ENCODE peak calls at places on chromosomes 7 and 10, in ten cellular contexts. One of them, this sample, is unnamed. For H3K9me3, the result is how much of the 10 kb centered on the place peaks cover.

GRCh38 chr10:64067009-64067606 is 545.9 kb downstream of the REEP3 start:
- DNase-seq in Peyer's patch: no peak
- DNase-seq in suprapubic skin: no peak
- DNase-seq in ovary: no peak
- DNase-seq in heart left ventricle: no peak
- DNase-seq in adrenal gland: peak
- DNase-seq in uterus: no peak
- DNase-seq in A549: no peak
- DNase-seq in prostate gland: no peak
- DNase-seq in esophagus squamous epithelium: no peak
- DNase-seq in this sample: no peak

GRCh38 chr10:18572959-18573561 is 78.3 kb downstream of the NSUN6 start:
- DNase-seq in Peyer's patch: no peak
- DNase-seq in suprapubic skin: no peak
- DNase-seq in ovary: no peak
- DNase-seq in heart left ventricle: no peak
- DNase-seq in adrenal gland: no peak
- DNase-seq in uterus: no peak
- DNase-seq in A549: no peak
- DNase-seq in prostate gland: no peak
- DNase-seq in esophagus squamous epithelium: no peak
- DNase-seq in this sample: no peak

GRCh38 chr10:56319386-56319785 is 41.7 kb downstream of the ZWINT start:
- DNase-seq in Peyer's patch: no peak
- DNase-seq in suprapubic skin: no peak
- DNase-seq in ovary: no peak
- DNase-seq in heart left ventricle: no peak
- DNase-seq in adrenal gland: no peak
- DNase-seq in uterus: no peak
- DNase-seq in A549: peak
- DNase-seq in prostate gland: no peak
- DNase-seq in esophagus squamous epithelium: no peak
- DNase-seq in this sample: no peak

GRCh38 chr7:10934292-10934691 is 39.4 kb upstream of the PHF14 start:
- DNase-seq in Peyer's patch: no peak
- DNase-seq in suprapubic skin: no peak
- DNase-seq in ovary: no peak
- DNase-seq in heart left ventricle: no peak
- DNase-seq in adrenal gland: no peak
- DNase-seq in uterus: no peak
- DNase-seq in A549: no peak
- DNase-seq in prostate gland: no peak
- DNase-seq in esophagus squamous epithelium: no peak
- DNase-seq in this sample: no peak

GRCh38 chr10:16965740-16966447 is 148.7 kb upstream of the RSU1 start:
- DNase-seq in Peyer's patch: no peak
- DNase-seq in suprapubic skin: no peak
- DNase-seq in ovary: no peak
- DNase-seq in heart left ventricle: no peak
- DNase-seq in adrenal gland: peak
- DNase-seq in uterus: no peak
- DNase-seq in A549: peak
- DNase-seq in prostate gland: no peak
- DNase-seq in esophagus squamous epithelium: no peak
- DNase-seq in this sample: peak

GRCh38 chr7:94394399-94395140 is at the start of gene COL1A2:
- DNase-seq in Peyer's patch: peak
- DNase-seq in suprapubic skin: peak
- DNase-seq in ovary: peak
- DNase-seq in heart left ventricle: peak
- DNase-seq in adrenal gland: peak
- DNase-seq in uterus: peak
- DNase-seq in A549: no peak
- DNase-seq in prostate gland: no peak
- DNase-seq in esophagus squamous epithelium: peak
- DNase-seq in this sample: peak

GRCh38 chr10:42869977-42870350 is 87.4 kb downstream of the BMS1 start:
- DNase-seq in Peyer's patch: no peak
- DNase-seq in suprapubic skin: no peak
- DNase-seq in ovary: no peak
- DNase-seq in heart left ventricle: no peak
- DNase-seq in adrenal gland: no peak
- DNase-seq in uterus: no peak
- DNase-seq in A549: no peak
- DNase-seq in prostate gland: no peak
- DNase-seq in esophagus squamous epithelium: no peak
- DNase-seq in this sample: no peak

GRCh38 chr7:128733278-128733645 is 5.9 kb upstream of the CALU start:
- DNase-seq in Peyer's patch: no peak
- DNase-seq in suprapubic skin: no peak
- DNase-seq in ovary: no peak
- DNase-seq in heart left ventricle: no peak
- DNase-seq in adrenal gland: no peak
- DNase-seq in uterus: no peak
- DNase-seq in A549: no peak
- DNase-seq in prostate gland: no peak
- DNase-seq in esophagus squamous epithelium: no peak
- DNase-seq in this sample: no peak

GRCh38 chr7:100584677-100585510 is 1.0 kb downstream of the LRCH4 start:
- DNase-seq in Peyer's patch: peak
- DNase-seq in suprapubic skin: no peak
- DNase-seq in ovary: peak
- DNase-seq in heart left ventricle: peak
- DNase-seq in adrenal gland: peak
- DNase-seq in uterus: peak
- DNase-seq in A549: peak
- DNase-seq in prostate gland: no peak
- DNase-seq in esophagus squamous epithelium: no peak
- DNase-seq in this sample: peak

GRCh38 chr7:132422502-132423101 is 153.7 kb downstream of the PLXNA4 start:
- DNase-seq in Peyer's patch: no peak
- DNase-seq in suprapubic skin: no peak
- DNase-seq in ovary: no peak
- DNase-seq in heart left ventricle: no peak
- DNase-seq in adrenal gland: no peak
- DNase-seq in uterus: peak
- DNase-seq in A549: no peak
- DNase-seq in prostate gland: no peak
- DNase-seq in esophagus squamous epithelium: no peak
- DNase-seq in this sample: no peak

GRCh38 chr7:127251048-127251451 is 1.7 kb downstream of the GRM8 start:
- DNase-seq in Peyer's patch: no peak
- DNase-seq in suprapubic skin: no peak
- DNase-seq in ovary: no peak
- DNase-seq in heart left ventricle: no peak
- DNase-seq in adrenal gland: no peak
- DNase-seq in uterus: no peak
- DNase-seq in A549: no peak
- DNase-seq in prostate gland: no peak
- DNase-seq in esophagus squamous epithelium: no peak
- DNase-seq in this sample: no peak

GRCh38 chr10:131652416-131652815 is 248.4 kb upstream of the PPP2R2D start:
- DNase-seq in Peyer's patch: peak
- DNase-seq in suprapubic skin: peak
- DNase-seq in ovary: no peak
- DNase-seq in heart left ventricle: no peak
- DNase-seq in adrenal gland: no peak
- DNase-seq in uterus: no peak
- DNase-seq in A549: no peak
- DNase-seq in prostate gland: no peak
- DNase-seq in esophagus squamous epithelium: no peak
- DNase-seq in this sample: peak

GRCh38 chr10:121862624-121863023 is 65.2 kb downstream of the ATE1 start:
- DNase-seq in Peyer's patch: no peak
- DNase-seq in suprapubic skin: no peak
- DNase-seq in ovary: no peak
- DNase-seq in heart left ventricle: no peak
- DNase-seq in adrenal gland: no peak
- DNase-seq in uterus: no peak
- DNase-seq in A549: peak
- DNase-seq in prostate gland: no peak
- DNase-seq in esophagus squamous epithelium: no peak
- DNase-seq in this sample: no peak

GRCh38 chr7:90896458-90896857 is 300.3 kb downstream of the CDK14 start:
- DNase-seq in Peyer's patch: no peak
- DNase-seq in suprapubic skin: no peak
- DNase-seq in ovary: no peak
- DNase-seq in heart left ventricle: no peak
- DNase-seq in adrenal gland: no peak
- DNase-seq in uterus: no peak
- DNase-seq in A549: no peak
- DNase-seq in prostate gland: no peak
- DNase-seq in esophagus squamous epithelium: no peak
- DNase-seq in this sample: no peak

GRCh38 chr10:37857287-37858211 is at the start of gene ZNF248:
- DNase-seq in Peyer's patch: peak
- DNase-seq in suprapubic skin: peak
- DNase-seq in ovary: peak
- DNase-seq in heart left ventricle: peak
- DNase-seq in adrenal gland: peak
- DNase-seq in uterus: peak
- DNase-seq in A549: peak
- DNase-seq in prostate gland: peak
- DNase-seq in esophagus squamous epithelium: peak
- DNase-seq in this sample: peak
- TF ChIP-seq POLR2A in Peyer's patch: peak
- TF ChIP-seq POLR2A in suprapubic skin: peak
- TF ChIP-seq POLR2A in ovary: peak
- TF ChIP-seq POLR2A in heart left ventricle: peak
- TF ChIP-seq POLR2A in adrenal gland: peak
- TF ChIP-seq POLR2A in uterus: peak
- TF ChIP-seq POLR2A in A549: peak
- TF ChIP-seq POLR2A in prostate gland: peak
- TF ChIP-seq POLR2A in esophagus squamous epithelium: no peak
- TF ChIP-seq POLR2A in this sample: peak

GRCh38 chr10:5183923-5184322 is 1.0 kb downstream of the AKR1C8 start:
- DNase-seq in Peyer's patch: no peak
- DNase-seq in suprapubic skin: no peak
- DNase-seq in ovary: no peak
- DNase-seq in heart left ventricle: no peak
- DNase-seq in adrenal gland: no peak
- DNase-seq in uterus: no peak
- DNase-seq in A549: no peak
- DNase-seq in prostate gland: no peak
- DNase-seq in esophagus squamous epithelium: no peak
- DNase-seq in this sample: no peak
- TF ChIP-seq CTCF in Peyer's patch: no peak
- TF ChIP-seq CTCF in suprapubic skin: no peak
- TF ChIP-seq CTCF in ovary: no peak
- TF ChIP-seq CTCF in heart left ventricle: no peak
- TF ChIP-seq CTCF in adrenal gland: no peak
- TF ChIP-seq CTCF in uterus: no peak
- TF ChIP-seq CTCF in A549: no peak
- TF ChIP-seq CTCF in prostate gland: no peak
- TF ChIP-seq CTCF in esophagus squamous epithelium: no peak
- TF ChIP-seq CTCF in this sample: no peak

GRCh38 chr7:9391984-9392383 is 958.6 kb downstream of the NXPH1 start:
- DNase-seq in Peyer's patch: no peak
- DNase-seq in suprapubic skin: no peak
- DNase-seq in ovary: no peak
- DNase-seq in heart left ventricle: no peak
- DNase-seq in adrenal gland: no peak
- DNase-seq in uterus: no peak
- DNase-seq in A549: no peak
- DNase-seq in prostate gland: no peak
- DNase-seq in esophagus squamous epithelium: no peak
- DNase-seq in this sample: no peak
- H3K9me3 ChIP-seq in Peyer's patch: under half
- H3K9me3 ChIP-seq in suprapubic skin: under half
- H3K9me3 ChIP-seq in ovary: under half
- H3K9me3 ChIP-seq in heart left ventricle: under half
- H3K9me3 ChIP-seq in adrenal gland: under half
- H3K9me3 ChIP-seq in uterus: under half
- H3K9me3 ChIP-seq in A549: under half
- H3K9me3 ChIP-seq in prostate gland: under half
- H3K9me3 ChIP-seq in esophagus squamous epithelium: under half
- H3K9me3 ChIP-seq in this sample: under half

DNA sequence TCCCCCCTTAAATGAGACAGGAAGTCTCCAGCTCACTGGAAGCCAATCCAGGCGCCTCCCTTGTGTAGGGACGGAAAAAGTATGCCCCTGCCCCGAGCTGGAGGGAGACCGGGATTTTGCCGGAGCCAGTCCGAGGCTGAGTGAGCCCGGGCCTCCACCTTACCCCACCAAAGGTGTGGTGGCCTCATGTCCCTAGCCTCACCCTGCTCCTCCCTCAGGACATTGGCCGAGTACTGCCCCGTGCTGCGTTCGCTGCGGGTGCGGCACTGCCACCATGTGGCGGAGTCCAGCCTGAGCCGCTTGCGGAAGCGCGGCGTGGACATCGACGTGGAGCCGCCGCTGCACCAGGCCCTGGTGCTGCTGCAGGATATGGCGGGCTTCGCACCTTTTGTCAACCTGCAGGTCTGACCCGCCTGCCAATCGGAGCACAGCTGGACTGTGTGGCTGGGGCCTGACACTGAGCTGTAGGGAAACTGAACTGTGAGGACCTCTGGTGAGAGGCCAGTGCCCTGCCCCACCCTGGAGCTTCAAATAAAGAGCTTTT is 2.0 kb downstream of the FBXL15 start:
- DNase-seq in Peyer's patch: peak
- DNase-seq in suprapubic skin: no peak
- DNase-seq in ovary: peak
- DNase-seq in heart left ventricle: peak
- DNase-seq in adrenal gland: peak
- DNase-seq in uterus: peak
- DNase-seq in A549: peak
- DNase-seq in prostate gland: peak
- DNase-seq in esophagus squamous epithelium: no peak
- DNase-seq in this sample: peak
- TF ChIP-seq POLR2A in Peyer's patch: peak
- TF ChIP-seq POLR2A in suprapubic skin: no peak
- TF ChIP-seq POLR2A in ovary: no peak
- TF ChIP-seq POLR2A in heart left ventricle: no peak
- TF ChIP-seq POLR2A in adrenal gland: no peak
- TF ChIP-seq POLR2A in uterus: no peak
- TF ChIP-seq POLR2A in A549: no peak
- TF ChIP-seq POLR2A in prostate gland: no peak
- TF ChIP-seq POLR2A in esophagus squamous epithelium: no peak
- TF ChIP-seq POLR2A in this sample: no peak

GRCh38 chr7:44782460-44782859 is 14.0 kb upstream of the PPIA start:
- DNase-seq in Peyer's patch: no peak
- DNase-seq in suprapubic skin: no peak
- DNase-seq in ovary: no peak
- DNase-seq in heart left ventricle: no peak
- DNase-seq in adrenal gland: no peak
- DNase-seq in uterus: no peak
- DNase-seq in A549: no peak
- DNase-seq in prostate gland: no peak
- DNase-seq in esophagus squamous epithelium: no peak
- DNase-seq in this sample: no peak
- TF ChIP-seq CTCF in Peyer's patch: no peak
- TF ChIP-seq CTCF in suprapubic skin: no peak
- TF ChIP-seq CTCF in ovary: no peak
- TF ChIP-seq CTCF in heart left ventricle: no peak
- TF ChIP-seq CTCF in adrenal gland: no peak
- TF ChIP-seq CTCF in uterus: no peak
- TF ChIP-seq CTCF in A549: no peak
- TF ChIP-seq CTCF in prostate gland: no peak
- TF ChIP-seq CTCF in esophagus squamous epithelium: no peak
- TF ChIP-seq CTCF in this sample: no peak